ENCODE peak calls at places on chromosomes 12 and 14, in six cellular contexts. Y is activated CD4-positive, alpha-beta T cell treated with anti-CD3 and anti-CD28 coated beads for 24 hours; E is B cell; W is A549; R is stomach; F is H54. K is an unnamed sample.

GRCh38 chr12:118119449-118119879 is 15.7 kb upstream of the VSIG10 start:
- DNase-seq in Y (no peak), E (no peak), W (no peak), R (no peak), F (no peak), K (no peak)

GRCh38 chr14:56262530-56262929 is 144.3 kb downstream of the PELI2 start:
- DNase-seq in Y (no peak), E (no peak), W (no peak), R (no peak), F (no peak), K (no peak)

GRCh38 chr12:108573310-108573709 is 10.9 kb downstream of the ISCU start:
- DNase-seq in Y (no peak), E (no peak), W (no peak), R (no peak), F (no peak), K (no peak)

GRCh38 chr14:99572173-99572999 is 31.6 kb downstream of the CCDC85C start:
- DNase-seq in Y (no peak), E (no peak), W (no peak), R (no peak), F (no peak), K (no peak)

GRCh38 chr12:96064966-96065365 is 29.6 kb upstream of the LTA4H start:
- DNase-seq in Y (no peak), E (no peak), W (no peak), R (no peak), F (no peak), K (no peak)

GRCh38 chr12:24993756-24994155 is 44.9 kb upstream of the BCAT1 start:
- DNase-seq in Y (no peak), E (no peak), W (no peak), R (no peak), F (no peak), K (no peak)

GRCh38 chr14:79040742-79041249 is 870.6 kb downstream of the NRXN3 start:
- DNase-seq in Y (no peak), E (no peak), W (no peak), R (no peak), F (no peak), K (no peak)

GRCh38 chr14:28831126-28831525 is 64.5 kb downstream of the FOXG1 start:
- DNase-seq in Y (no peak), E (no peak), W (no peak), R (no peak), F (no peak), K (no peak)

GRCh38 chr12:7113389-7113871 is 4.4 kb upstream of the C1RL start:
- DNase-seq in Y (no peak), E (peak; percentile 71), W (peak; percentile 47), R (no peak), F (no peak), K (no peak)

GRCh38 chr14:55115861-55116245 is 13.2 kb upstream of the LGALS3 start:
- DNase-seq in Y (no peak), E (no peak), W (no peak), R (no peak), F (no peak), K (no peak)

GRCh38 chr14:57812000-57812399 is 53.9 kb downstream of the SLC35F4 start:
- DNase-seq in Y (no peak), E (no peak), W (no peak), R (no peak), F (no peak), K (no peak)

GRCh38 chr14:89429206-89430091 is 12.4 kb upstream of the FOXN3 start:
- DNase-seq in Y (peak; percentile 51), E (no peak), W (no peak), R (no peak), F (no peak), K (no peak)

GRCh38 chr14:100504372-100505078 is 82.7 kb downstream of the BEGAIN start:
- DNase-seq in Y (no peak), E (no peak), W (peak; percentile 37), R (no peak), F (peak; percentile 26), K (no peak)

GRCh38 chr12:27463826-27464554 is 17.5 kb downstream of the SMCO2 start:
- DNase-seq in Y (no peak), E (no peak), W (no peak), R (no peak), F (peak; percentile 9), K (peak; percentile 76)

GRCh38 chr14:98599082-98599481 is 672.9 kb downstream of the BCL11B start:
- DNase-seq in Y (no peak), E (no peak), W (no peak), R (no peak), F (no peak), K (no peak)

GRCh38 chr12:15854916-15855315 is 27.3 kb upstream of the STRAP start:
- DNase-seq in Y (no peak), E (no peak), W (no peak), R (no peak), F (no peak), K (no peak)